ENCODE peak calls at places on chromosomes 6 and 20, in five cellular contexts. M is epithelial cell of proximal tubule; L is suprapubic skin; I is activated CD4-positive, alpha-beta T cell treated with anti-CD3 and anti-CD28 coated beads for 48 hours; U is dermis blood vessel endothelial cell. N is an unnamed sample.

GRCh38 chr6:15061176-15061575 is 184.7 kb upstream of the JARID2 start:
- DNase-seq in L (no peak), M (no peak), U (no peak), I (no peak), N (peak)

GRCh38 chr20:45649312-45649863 is 18.3 kb upstream of the WFDC9 start:
- DNase-seq in I (no peak), U (no peak), M (no peak), L (no peak), N (no peak)

GRCh38 chr6:33430991-33431879 is 11.4 kb downstream of the SYNGAP1 start:
- DNase-seq in M (no peak), L (no peak), I (peak), U (peak), N (peak)

GRCh38 chr6:129659590-129660345 is 50.2 kb downstream of the ARHGAP18 start:
- DNase-seq in L (no peak), I (no peak), M (no peak), U (no peak), N (no peak)

GRCh38 chr6:34142599-34142998 is 3.3 kb downstream of the GRM4 start:
- DNase-seq in M (no peak), L (no peak), U (no peak), I (peak), N (no peak)

GRCh38 chr20:48578397-48579098 is 249.3 kb downstream of the PREX1 start:
- DNase-seq in U (peak), M (no peak), L (no peak), I (no peak), N (no peak)

GRCh38 chr6:155287762-155288161 is 23.9 kb downstream of the CLDN20 start:
- DNase-seq in I (no peak), L (no peak), M (no peak), U (no peak), N (peak)

GRCh38 chr6:97978855-97979271 is 695.8 kb upstream of the MMS22L start:
- DNase-seq in L (no peak), I (no peak), U (no peak), M (no peak), N (no peak)

GRCh38 chr6:14888575-14889000 is 357.3 kb upstream of the JARID2 start:
- DNase-seq in I (no peak), M (no peak), L (no peak), U (no peak), N (no peak)

GRCh38 chr6:129705212-129705611 is 4.8 kb downstream of the ARHGAP18 start:
- DNase-seq in M (no peak), L (no peak), I (no peak), U (no peak), N (no peak)

GRCh38 chr20:45592574-45593189 is 13.6 kb upstream of the WFDC8 start:
- DNase-seq in U (peak), M (no peak), I (peak), L (no peak), N (peak)

GRCh38 chr6:170375661-170376060 is 69.1 kb downstream of the FAM120B start:
- DNase-seq in U (no peak), L (no peak), I (no peak), M (no peak), N (no peak)

N was measured in NCI-H146.